ENCODE peak calls at places on chromosome 6, in six cellular contexts. N, W, Z, J, U and B are unnamed samples.

GRCh38 chr6:38776515-38776914 is 61.4 kb downstream of the DNAH8 start:
- DNase-seq in N (no peak), W (no peak), Z (no peak), J (no peak), U (no peak), B (no peak)

GRCh38 chr6:130222775-130223174 is at the start of gene SAMD3:
- DNase-seq in N (no peak), W (no peak), Z (no peak), J (no peak), U (no peak), B (no peak)

GRCh38 chr6:43308101-43308989 is at the start of gene CRIP3:
- DNase-seq in N (peak), W (no peak), Z (peak), J (peak), U (peak), B (peak)

GRCh38 chr6:12969933-12970332 is 253.4 kb downstream of the PHACTR1 start:
- DNase-seq in N (no peak), W (no peak), Z (no peak), J (no peak), U (no peak), B (no peak)

GRCh38 chr6:161367472-161367871 is 93.6 kb upstream of the AGPAT4 start:
- DNase-seq in N (no peak), W (no peak), Z (no peak), J (peak), U (no peak), B (no peak)

GRCh38 chr6:68859233-68859632 is 224.2 kb downstream of the ADGRB3 start:
- DNase-seq in N (no peak), W (no peak), Z (no peak), J (no peak), U (no peak), B (no peak)

GRCh38 chr6:49849121-49849907 is 17.0 kb downstream of the CRISP1 start:
- DNase-seq in N (no peak), W (no peak), Z (peak), J (peak), U (no peak), B (no peak)

GRCh38 chr6:132607544-132608233 is 16.4 kb downstream of the TAAR2 start:
- DNase-seq in N (no peak), W (no peak), Z (no peak), J (no peak), U (no peak), B (no peak)

GRCh38 chr6:13496508-13497180 is 9.2 kb upstream of the GFOD1 start:
- DNase-seq in N (no peak), W (no peak), Z (no peak), J (peak), U (no peak), B (no peak)

GRCh38 chr6:163814494-163815364 is 400.2 kb downstream of the QKI start:
- DNase-seq in N (peak), W (no peak), Z (no peak), J (peak), U (no peak), B (no peak)

GRCh38 chr6:88492241-88492640 is 326.1 kb upstream of the CNR1 start:
- DNase-seq in N (no peak), W (no peak), Z (no peak), J (no peak), U (no peak), B (no peak)

GRCh38 chr6:22194188-22194921 is 102.5 kb downstream of the PRL start:
- DNase-seq in N (no peak), W (no peak), Z (peak), J (peak), U (no peak), B (no peak)

GRCh38 chr6:29953001-29953436 is 10.7 kb downstream of the HLA-A start:
- DNase-seq in N (no peak), W (no peak), Z (no peak), J (peak), U (no peak), B (no peak)

GRCh38 chr6:129795261-129795660 is 65.9 kb downstream of the TMEM244 start:
- DNase-seq in N (no peak), W (no peak), Z (no peak), J (no peak), U (no peak), B (no peak)

GRCh38 chr6:4270799-4271198 is 135.4 kb upstream of the ECI2 start:
- DNase-seq in N (no peak), W (no peak), Z (no peak), J (peak), U (no peak), B (no peak)

GRCh38 chr6:146968041-146968760 is 236.0 kb upstream of the STXBP5 start:
- DNase-seq in N (no peak), W (no peak), Z (no peak), J (peak), U (no peak), B (no peak)

GRCh38 chr6:56093776-56094175 is 153.6 kb downstream of the COL21A1 start:
- DNase-seq in N (no peak), W (no peak), Z (no peak), J (peak), U (no peak), B (no peak)

GRCh38 chr6:155272353-155273222 is 8.8 kb downstream of the CLDN20 start:
- DNase-seq in N (peak), W (no peak), Z (no peak), J (peak), U (no peak), B (no peak)

GRCh38 chr6:101626264-101626663 is 232.8 kb downstream of the GRIK2 start:
- DNase-seq in N (no peak), W (no peak), Z (no peak), J (no peak), U (no peak), B (no peak)

GRCh38 chr6:30799210-30799609 is 54.9 kb upstream of the IER3 start:
- DNase-seq in N (no peak), W (no peak), Z (no peak), J (no peak), U (no peak), B (no peak)

GRCh38 chr6:3229566-3230274 is 2.3 kb upstream of the TUBB2B start:
- DNase-seq in N (no peak), W (no peak), Z (peak), J (no peak), U (peak), B (no peak)

GRCh38 chr6:34543421-34543820 is 12.7 kb downstream of the SPDEF start:
- DNase-seq in N (no peak), W (no peak), Z (no peak), J (peak), U (no peak), B (no peak)

GRCh38 chr6:3309391-3310050 is 50.8 kb downstream of the PSMG4 start:
- DNase-seq in N (no peak), W (no peak), Z (no peak), J (no peak), U (peak), B (no peak)

GRCh38 chr6:105459049-105459448 is 56.2 kb upstream of the PREP start:
- DNase-seq in N (no peak), W (no peak), Z (peak), J (no peak), U (no peak), B (no peak)

GRCh38 chr6:107061125-107062020 is 33.4 kb downstream of the MTRES1 start:
- DNase-seq in N (no peak), W (no peak), Z (peak), J (no peak), U (no peak), B (no peak)

GRCh38 chr6:659716-660581 is 3.0 kb upstream of the HUS1B start:
- DNase-seq in N (no peak), W (no peak), Z (no peak), J (no peak), U (no peak), B (no peak)

GRCh38 chr6:163772701-163773100 is 358.2 kb downstream of the QKI start:
- DNase-seq in N (no peak), W (no peak), Z (no peak), J (no peak), U (no peak), B (no peak)

GRCh38 chr6:127343753-127344659 is 597 bp upstream of the ECHDC1 start:
- DNase-seq in N (no peak), W (no peak), Z (peak), J (peak), U (no peak), B (no peak)

GRCh38 chr6:157997893-157998608 is 16.4 kb downstream of the SYNJ2 start:
- DNase-seq in N (no peak), W (no peak), Z (no peak), J (no peak), U (no peak), B (no peak)

GRCh38 chr6:121881974-121882667 is 446.7 kb downstream of the GJA1 start:
- DNase-seq in N (no peak), W (no peak), Z (no peak), J (peak), U (no peak), B (no peak)

GRCh38 chr6:107560657-107561056 is 70.7 kb downstream of the SOBP start:
- DNase-seq in N (peak), W (no peak), Z (no peak), J (peak), U (no peak), B (no peak)

GRCh38 chr6:37525460-37526357 is 26.0 kb upstream of the CCDC167 start:
- DNase-seq in N (no peak), W (no peak), Z (no peak), J (no peak), U (no peak), B (no peak)

DNA sequence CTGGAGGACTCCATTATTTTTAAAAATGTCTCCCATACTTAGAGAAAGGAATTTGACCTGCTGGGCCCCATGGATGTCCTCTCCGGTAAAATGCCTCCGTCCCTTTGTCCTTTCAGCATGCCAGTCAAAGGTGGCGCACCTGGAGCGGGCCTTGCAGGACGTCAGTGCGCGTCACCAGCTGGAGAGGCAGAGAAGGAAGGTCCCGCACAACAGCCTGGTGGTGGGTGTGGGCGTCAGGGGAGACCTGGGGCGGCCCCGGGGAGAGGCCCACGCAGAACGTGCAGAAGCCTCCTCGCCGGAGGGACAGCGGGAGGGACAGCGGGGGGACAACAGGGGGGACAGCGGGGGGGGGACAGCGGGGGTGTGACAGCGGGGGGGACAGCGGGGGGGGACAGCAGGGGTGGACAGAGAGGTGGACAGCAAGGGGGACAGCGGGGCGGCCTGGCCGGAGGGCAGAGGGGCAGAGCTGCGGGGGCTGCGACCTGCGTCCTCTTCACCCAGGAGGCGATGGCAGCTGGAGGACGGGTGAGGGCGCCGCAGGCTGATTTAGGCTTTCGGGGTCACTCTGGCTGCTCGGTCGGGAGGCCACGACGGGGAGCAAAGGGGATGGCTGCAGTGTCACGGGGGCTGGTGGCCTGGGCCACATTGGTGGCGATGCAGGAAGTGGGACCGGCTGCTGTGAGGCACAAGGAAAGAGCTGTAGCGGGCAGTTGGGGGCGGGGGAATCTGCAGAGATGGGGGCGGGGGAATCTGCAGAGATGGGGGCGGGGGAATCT is 859 bp upstream of the KIF25 start:
- DNase-seq in N (no peak), W (no peak), Z (no peak), J (no peak), U (no peak), B (no peak)
- TF ChIP-seq CTCF in N (no peak), W (no peak), Z (no peak), J (no peak), U (no peak), B (no peak)

GRCh38 chr6:87154641-87155271 is 609 bp upstream of the ZNF292 start:
- DNase-seq in N (no peak), W (no peak), Z (peak), J (peak), U (no peak), B (no peak)

GRCh38 chr6:87155920-87156600 is 695 bp downstream of the ZNF292 start:
- DNase-seq in N (no peak), W (no peak), Z (peak), J (peak), U (peak), B (peak)

GRCh38 chr6:87152528-87152950 is 2.8 kb upstream of the ZNF292 start:
- DNase-seq in N (no peak), W (no peak), Z (peak), J (peak), U (no peak), B (no peak)

GRCh38 chr6:87151786-87152527 is 3.4 kb upstream of the ZNF292 start:
- DNase-seq in N (peak), W (no peak), Z (peak), J (peak), U (peak), B (peak)

GRCh38 chr6:87155272-87155919 is at the start of gene ZNF292:
- DNase-seq in N (peak), W (peak), Z (peak), J (peak), U (peak), B (peak)
- TF ChIP-seq CTCF in N (no peak), W (no peak), Z (no peak), J (no peak), U (no peak), B (no peak)

GRCh38 chr6:41371461-41371991 is 36.1 kb downstream of the NCR2 start:
- DNase-seq in N (peak), W (no peak), Z (no peak), J (peak), U (no peak), B (no peak)
- TF ChIP-seq CTCF in N (peak), W (peak), Z (no peak), J (peak), U (no peak), B (no peak)

GRCh38 chr6:54697423-54697822 is 149.1 kb upstream of the FAM83B start:
- DNase-seq in N (no peak), W (no peak), Z (no peak), J (peak), U (no peak), B (no peak)
- TF ChIP-seq CTCF in N (no peak), W (peak), Z (no peak), J (peak), U (no peak), B (no peak)